ENCODE peak calls at places on chromosome 5, in ten cellular contexts. One of them, this sample, is unnamed.

GRCh38 chr5:179906795-179907569 is 715 bp downstream of the TBC1D9B start:
- DNase-seq in CD8-positive, alpha-beta T cell: peak
- DNase-seq in activated CD8-positive, alpha-beta memory T cell treated with anti-CD3 and anti-CD28 coated beads, Interleukin-2, amount 50 U/mL, for 4 hours: peak
- DNase-seq in NCI-H524: no peak
- DNase-seq in activated T-cell treated with anti-CD3 and anti-CD28 coated beads, Interleukin-2, amount 50 U/mL, for 1 hour: peak
- DNase-seq in NCI-H345: peak
- DNase-seq in GM03348: peak
- DNase-seq in NCI-H1092: no peak
- DNase-seq in HEK293T: peak
- DNase-seq in ELR: peak
- DNase-seq in this sample: no peak

GRCh38 chr5:83583859-83584258 is 112.3 kb downstream of the VCAN start:
- DNase-seq in CD8-positive, alpha-beta T cell: no peak
- DNase-seq in activated CD8-positive, alpha-beta memory T cell treated with anti-CD3 and anti-CD28 coated beads, Interleukin-2, amount 50 U/mL, for 4 hours: no peak
- DNase-seq in NCI-H524: no peak
- DNase-seq in activated T-cell treated with anti-CD3 and anti-CD28 coated beads, Interleukin-2, amount 50 U/mL, for 1 hour: no peak
- DNase-seq in NCI-H345: no peak
- DNase-seq in GM03348: peak
- DNase-seq in NCI-H1092: no peak
- DNase-seq in HEK293T: no peak
- DNase-seq in ELR: peak
- DNase-seq in this sample: no peak

GRCh38 chr5:995318-995717 is 13.3 kb upstream of the NKD2 start:
- DNase-seq in CD8-positive, alpha-beta T cell: no peak
- DNase-seq in activated CD8-positive, alpha-beta memory T cell treated with anti-CD3 and anti-CD28 coated beads, Interleukin-2, amount 50 U/mL, for 4 hours: no peak
- DNase-seq in NCI-H524: no peak
- DNase-seq in activated T-cell treated with anti-CD3 and anti-CD28 coated beads, Interleukin-2, amount 50 U/mL, for 1 hour: no peak
- DNase-seq in NCI-H345: no peak
- DNase-seq in GM03348: no peak
- DNase-seq in NCI-H1092: no peak
- DNase-seq in HEK293T: no peak
- DNase-seq in ELR: no peak
- DNase-seq in this sample: no peak

GRCh38 chr5:79956173-79956670 is 34.8 kb downstream of the MTX3 start:
- DNase-seq in CD8-positive, alpha-beta T cell: no peak
- DNase-seq in activated CD8-positive, alpha-beta memory T cell treated with anti-CD3 and anti-CD28 coated beads, Interleukin-2, amount 50 U/mL, for 4 hours: no peak
- DNase-seq in NCI-H524: no peak
- DNase-seq in activated T-cell treated with anti-CD3 and anti-CD28 coated beads, Interleukin-2, amount 50 U/mL, for 1 hour: no peak
- DNase-seq in NCI-H345: no peak
- DNase-seq in GM03348: peak
- DNase-seq in NCI-H1092: no peak
- DNase-seq in HEK293T: no peak
- DNase-seq in ELR: peak
- DNase-seq in this sample: no peak

GRCh38 chr5:132714456-132715307 is 22.7 kb downstream of the KIF3A start:
- DNase-seq in CD8-positive, alpha-beta T cell: no peak
- DNase-seq in activated CD8-positive, alpha-beta memory T cell treated with anti-CD3 and anti-CD28 coated beads, Interleukin-2, amount 50 U/mL, for 4 hours: no peak
- DNase-seq in NCI-H524: no peak
- DNase-seq in activated T-cell treated with anti-CD3 and anti-CD28 coated beads, Interleukin-2, amount 50 U/mL, for 1 hour: no peak
- DNase-seq in NCI-H345: no peak
- DNase-seq in GM03348: peak
- DNase-seq in NCI-H1092: no peak
- DNase-seq in HEK293T: no peak
- DNase-seq in ELR: peak
- DNase-seq in this sample: no peak

GRCh38 chr5:148491015-148491792 is 107.4 kb downstream of the FBXO38 start:
- DNase-seq in CD8-positive, alpha-beta T cell: no peak
- DNase-seq in activated CD8-positive, alpha-beta memory T cell treated with anti-CD3 and anti-CD28 coated beads, Interleukin-2, amount 50 U/mL, for 4 hours: no peak
- DNase-seq in NCI-H524: no peak
- DNase-seq in activated T-cell treated with anti-CD3 and anti-CD28 coated beads, Interleukin-2, amount 50 U/mL, for 1 hour: no peak
- DNase-seq in NCI-H345: no peak
- DNase-seq in GM03348: no peak
- DNase-seq in NCI-H1092: no peak
- DNase-seq in HEK293T: no peak
- DNase-seq in ELR: no peak
- DNase-seq in this sample: no peak

GRCh38 chr5:123949043-123949804 is 437.2 kb downstream of the CSNK1G3 start:
- DNase-seq in CD8-positive, alpha-beta T cell: no peak
- DNase-seq in activated CD8-positive, alpha-beta memory T cell treated with anti-CD3 and anti-CD28 coated beads, Interleukin-2, amount 50 U/mL, for 4 hours: no peak
- DNase-seq in NCI-H524: no peak
- DNase-seq in activated T-cell treated with anti-CD3 and anti-CD28 coated beads, Interleukin-2, amount 50 U/mL, for 1 hour: no peak
- DNase-seq in NCI-H345: no peak
- DNase-seq in GM03348: no peak
- DNase-seq in NCI-H1092: no peak
- DNase-seq in HEK293T: no peak
- DNase-seq in ELR: no peak
- DNase-seq in this sample: no peak

GRCh38 chr5:141869514-141869913 is 8.7 kb downstream of the PCDH1 start:
- DNase-seq in CD8-positive, alpha-beta T cell: no peak
- DNase-seq in activated CD8-positive, alpha-beta memory T cell treated with anti-CD3 and anti-CD28 coated beads, Interleukin-2, amount 50 U/mL, for 4 hours: no peak
- DNase-seq in NCI-H524: no peak
- DNase-seq in activated T-cell treated with anti-CD3 and anti-CD28 coated beads, Interleukin-2, amount 50 U/mL, for 1 hour: no peak
- DNase-seq in NCI-H345: no peak
- DNase-seq in GM03348: no peak
- DNase-seq in NCI-H1092: no peak
- DNase-seq in HEK293T: no peak
- DNase-seq in ELR: no peak
- DNase-seq in this sample: no peak

GRCh38 chr5:52810426-52810825 is 22.7 kb downstream of the ITGA1 start:
- DNase-seq in CD8-positive, alpha-beta T cell: no peak
- DNase-seq in activated CD8-positive, alpha-beta memory T cell treated with anti-CD3 and anti-CD28 coated beads, Interleukin-2, amount 50 U/mL, for 4 hours: no peak
- DNase-seq in NCI-H524: no peak
- DNase-seq in activated T-cell treated with anti-CD3 and anti-CD28 coated beads, Interleukin-2, amount 50 U/mL, for 1 hour: no peak
- DNase-seq in NCI-H345: no peak
- DNase-seq in GM03348: no peak
- DNase-seq in NCI-H1092: no peak
- DNase-seq in HEK293T: no peak
- DNase-seq in ELR: no peak
- DNase-seq in this sample: no peak

GRCh38 chr5:64625678-64626077 is 64.6 kb upstream of the SHISAL2B start:
- DNase-seq in CD8-positive, alpha-beta T cell: no peak
- DNase-seq in activated CD8-positive, alpha-beta memory T cell treated with anti-CD3 and anti-CD28 coated beads, Interleukin-2, amount 50 U/mL, for 4 hours: no peak
- DNase-seq in NCI-H524: no peak
- DNase-seq in activated T-cell treated with anti-CD3 and anti-CD28 coated beads, Interleukin-2, amount 50 U/mL, for 1 hour: no peak
- DNase-seq in NCI-H345: no peak
- DNase-seq in GM03348: no peak
- DNase-seq in NCI-H1092: no peak
- DNase-seq in HEK293T: no peak
- DNase-seq in ELR: peak
- DNase-seq in this sample: no peak

GRCh38 chr5:171450423-171451246 is 31.2 kb downstream of the FGF18 start:
- DNase-seq in CD8-positive, alpha-beta T cell: no peak
- DNase-seq in activated CD8-positive, alpha-beta memory T cell treated with anti-CD3 and anti-CD28 coated beads, Interleukin-2, amount 50 U/mL, for 4 hours: peak
- DNase-seq in NCI-H524: no peak
- DNase-seq in activated T-cell treated with anti-CD3 and anti-CD28 coated beads, Interleukin-2, amount 50 U/mL, for 1 hour: no peak
- DNase-seq in NCI-H345: peak
- DNase-seq in GM03348: peak
- DNase-seq in NCI-H1092: no peak
- DNase-seq in HEK293T: peak
- DNase-seq in ELR: peak
- DNase-seq in this sample: no peak

GRCh38 chr5:66411701-66412100 is 184.5 kb upstream of the MAST4 start:
- DNase-seq in CD8-positive, alpha-beta T cell: no peak
- DNase-seq in activated CD8-positive, alpha-beta memory T cell treated with anti-CD3 and anti-CD28 coated beads, Interleukin-2, amount 50 U/mL, for 4 hours: no peak
- DNase-seq in NCI-H524: no peak
- DNase-seq in activated T-cell treated with anti-CD3 and anti-CD28 coated beads, Interleukin-2, amount 50 U/mL, for 1 hour: no peak
- DNase-seq in NCI-H345: no peak
- DNase-seq in GM03348: no peak
- DNase-seq in NCI-H1092: no peak
- DNase-seq in HEK293T: no peak
- DNase-seq in ELR: no peak
- DNase-seq in this sample: no peak

GRCh38 chr5:144585716-144586115 is 415.0 kb downstream of the KCTD16 start:
- DNase-seq in CD8-positive, alpha-beta T cell: no peak
- DNase-seq in activated CD8-positive, alpha-beta memory T cell treated with anti-CD3 and anti-CD28 coated beads, Interleukin-2, amount 50 U/mL, for 4 hours: no peak
- DNase-seq in NCI-H524: no peak
- DNase-seq in activated T-cell treated with anti-CD3 and anti-CD28 coated beads, Interleukin-2, amount 50 U/mL, for 1 hour: no peak
- DNase-seq in NCI-H345: peak
- DNase-seq in GM03348: no peak
- DNase-seq in NCI-H1092: no peak
- DNase-seq in HEK293T: no peak
- DNase-seq in ELR: no peak
- DNase-seq in this sample: no peak

GRCh38 chr5:13566903-13567339 is 377.6 kb downstream of the DNAH5 start:
- DNase-seq in CD8-positive, alpha-beta T cell: no peak
- DNase-seq in activated CD8-positive, alpha-beta memory T cell treated with anti-CD3 and anti-CD28 coated beads, Interleukin-2, amount 50 U/mL, for 4 hours: no peak
- DNase-seq in NCI-H524: no peak
- DNase-seq in activated T-cell treated with anti-CD3 and anti-CD28 coated beads, Interleukin-2, amount 50 U/mL, for 1 hour: no peak
- DNase-seq in NCI-H345: no peak
- DNase-seq in GM03348: peak
- DNase-seq in NCI-H1092: no peak
- DNase-seq in HEK293T: no peak
- DNase-seq in ELR: peak
- DNase-seq in this sample: no peak

GRCh38 chr5:1098986-1099597 is 12.8 kb downstream of the SLC12A7 start:
- DNase-seq in CD8-positive, alpha-beta T cell: no peak
- DNase-seq in activated CD8-positive, alpha-beta memory T cell treated with anti-CD3 and anti-CD28 coated beads, Interleukin-2, amount 50 U/mL, for 4 hours: no peak
- DNase-seq in NCI-H524: no peak
- DNase-seq in activated T-cell treated with anti-CD3 and anti-CD28 coated beads, Interleukin-2, amount 50 U/mL, for 1 hour: no peak
- DNase-seq in NCI-H345: no peak
- DNase-seq in GM03348: no peak
- DNase-seq in NCI-H1092: no peak
- DNase-seq in HEK293T: no peak
- DNase-seq in ELR: no peak
- DNase-seq in this sample: no peak

GRCh38 chr5:103929310-103930003 is 366.9 kb upstream of the NUDT12 start:
- DNase-seq in CD8-positive, alpha-beta T cell: no peak
- DNase-seq in activated CD8-positive, alpha-beta memory T cell treated with anti-CD3 and anti-CD28 coated beads, Interleukin-2, amount 50 U/mL, for 4 hours: no peak
- DNase-seq in NCI-H524: no peak
- DNase-seq in activated T-cell treated with anti-CD3 and anti-CD28 coated beads, Interleukin-2, amount 50 U/mL, for 1 hour: no peak
- DNase-seq in NCI-H345: no peak
- DNase-seq in GM03348: peak
- DNase-seq in NCI-H1092: no peak
- DNase-seq in HEK293T: no peak
- DNase-seq in ELR: peak
- DNase-seq in this sample: no peak

GRCh38 chr5:97929383-97929782 is 746.3 kb upstream of the RIOK2 start:
- DNase-seq in CD8-positive, alpha-beta T cell: no peak
- DNase-seq in activated CD8-positive, alpha-beta memory T cell treated with anti-CD3 and anti-CD28 coated beads, Interleukin-2, amount 50 U/mL, for 4 hours: no peak
- DNase-seq in NCI-H524: no peak
- DNase-seq in activated T-cell treated with anti-CD3 and anti-CD28 coated beads, Interleukin-2, amount 50 U/mL, for 1 hour: no peak
- DNase-seq in NCI-H345: no peak
- DNase-seq in GM03348: no peak
- DNase-seq in NCI-H1092: no peak
- DNase-seq in HEK293T: no peak
- DNase-seq in ELR: peak
- DNase-seq in this sample: no peak

GRCh38 chr5:150612405-150612804 is 28.1 kb upstream of the SYNPO start:
- DNase-seq in CD8-positive, alpha-beta T cell: no peak
- DNase-seq in activated CD8-positive, alpha-beta memory T cell treated with anti-CD3 and anti-CD28 coated beads, Interleukin-2, amount 50 U/mL, for 4 hours: no peak
- DNase-seq in NCI-H524: no peak
- DNase-seq in activated T-cell treated with anti-CD3 and anti-CD28 coated beads, Interleukin-2, amount 50 U/mL, for 1 hour: no peak
- DNase-seq in NCI-H345: peak
- DNase-seq in GM03348: no peak
- DNase-seq in NCI-H1092: no peak
- DNase-seq in HEK293T: no peak
- DNase-seq in ELR: no peak
- DNase-seq in this sample: no peak

GRCh38 chr5:76475358-76475757 is 72.3 kb downstream of the IQGAP2 start:
- DNase-seq in CD8-positive, alpha-beta T cell: no peak
- DNase-seq in activated CD8-positive, alpha-beta memory T cell treated with anti-CD3 and anti-CD28 coated beads, Interleukin-2, amount 50 U/mL, for 4 hours: no peak
- DNase-seq in NCI-H524: no peak
- DNase-seq in activated T-cell treated with anti-CD3 and anti-CD28 coated beads, Interleukin-2, amount 50 U/mL, for 1 hour: no peak
- DNase-seq in NCI-H345: no peak
- DNase-seq in GM03348: no peak
- DNase-seq in NCI-H1092: no peak
- DNase-seq in HEK293T: no peak
- DNase-seq in ELR: no peak
- DNase-seq in this sample: no peak

GRCh38 chr5:138466058-138466899 is 1.0 kb downstream of the EGR1 start:
- DNase-seq in CD8-positive, alpha-beta T cell: no peak
- DNase-seq in activated CD8-positive, alpha-beta memory T cell treated with anti-CD3 and anti-CD28 coated beads, Interleukin-2, amount 50 U/mL, for 4 hours: peak
- DNase-seq in NCI-H524: no peak
- DNase-seq in activated T-cell treated with anti-CD3 and anti-CD28 coated beads, Interleukin-2, amount 50 U/mL, for 1 hour: peak
- DNase-seq in NCI-H345: no peak
- DNase-seq in GM03348: no peak
- DNase-seq in NCI-H1092: no peak
- DNase-seq in HEK293T: no peak
- DNase-seq in ELR: peak
- DNase-seq in this sample: no peak

This sample was measured in NCI-H1105.